ENCODE peak calls at places on chromosomes 5 and 9, in five cellular contexts. D is PC-3; R is adrenal gland; H is RWPE2; Q is CD8-positive, alpha-beta T cell. O is an unnamed sample. For H3K4me1, the result is how much of the 10 kb centered on the place peaks cover.

GRCh38 chr5:122120957-122121356 is 8.4 kb upstream of the ZNF474 start:
- DNase-seq in H (no peak), R (no peak), D (peak), Q (no peak), O (no peak)

GRCh38 chr9:90420714-90421513 is 221.7 kb downstream of the DIRAS2 start:
- DNase-seq in D (no peak), H (no peak), Q (no peak), R (no peak), O (no peak)

GRCh38 chr5:37838152-37838932 is 1.5 kb downstream of the GDNF start:
- DNase-seq in D (peak), R (peak), Q (no peak), H (no peak), O (peak)

GRCh38 chr9:114348261-114348905 is 18.7 kb downstream of the ORM2 start:
- DNase-seq in D (no peak), H (no peak), R (no peak), Q (no peak), O (no peak)

GRCh38 chr9:121814594-121814993 is 163.2 kb downstream of the DAB2IP start:
- DNase-seq in H (no peak), R (no peak), D (no peak), Q (no peak), O (no peak)

GRCh38 chr9:18366184-18366583 is 107.8 kb upstream of the ADAMTSL1 start:
- DNase-seq in R (no peak), D (no peak), H (no peak), Q (no peak), O (no peak)

GRCh38 chr9:33917036-33917435 is 100.1 kb downstream of the UBE2R2 start:
- DNase-seq in H (no peak), Q (no peak), R (no peak), D (no peak), O (no peak)

GRCh38 chr5:56910123-56910951 is 941 bp downstream of the SETD9 start:
- DNase-seq in H (peak), D (no peak), R (peak), Q (no peak), O (no peak)

GRCh38 chr5:124907098-124907644 is 160.7 kb upstream of the ZNF608 start:
- DNase-seq in R (no peak), Q (no peak), D (no peak), H (no peak), O (no peak)

GRCh38 chr9:306907-307306 is 92.2 kb downstream of the DOCK8 start:
- DNase-seq in R (no peak), D (peak), Q (peak), H (no peak), O (no peak)

GRCh38 chr5:7856855-7857254 is 5.9 kb upstream of the CFAP90 start:
- DNase-seq in D (peak), H (no peak), Q (no peak), R (peak), O (no peak)

GRCh38 chr5:60687927-60688720 is 11.8 kb downstream of the DEPDC1B start:
- DNase-seq in D (peak), R (peak), H (no peak), Q (no peak), O (no peak)

GRCh38 chr9:36318212-36318802 is 60.1 kb upstream of the GNE start:
- DNase-seq in D (no peak), Q (no peak), R (no peak), H (no peak), O (no peak)

GRCh38 chr5:116563909-116564308 is 10.7 kb downstream of the SEMA6A start:
- DNase-seq in D (no peak), R (no peak), Q (no peak), H (no peak), O (no peak)
- H3K4me1 ChIP-seq in D (under half), R (half or more), Q (under half), H (under half), O (under half)

GRCh38 chr5:161549106-161549505 is 2.6 kb upstream of the GABRB2 start:
- DNase-seq in R (no peak), H (no peak), D (no peak), Q (no peak), O (no peak)

GRCh38 chr5:161547573-161548471 is 1.3 kb upstream of the GABRB2 start:
- DNase-seq in R (no peak), Q (no peak), H (no peak), D (no peak), O (no peak)

GRCh38 chr5:161545701-161546462 is 643 bp downstream of the GABRB2 start:
- DNase-seq in Q (no peak), D (no peak), H (no peak), R (no peak), O (no peak)

GRCh38 chr5:161546463-161547301 is at the start of gene GABRB2:
- DNase-seq in H (no peak), D (no peak), R (peak), Q (no peak), O (no peak)

GRCh38 chr5:161548472-161549094 is 2.1 kb upstream of the GABRB2 start:
- DNase-seq in H (no peak), Q (no peak), R (peak), D (no peak), O (no peak)
- H3K4me3 ChIP-seq in H (no peak), Q (no peak), R (peak), D (no peak), O (no peak)

GRCh38 chr9:136994180-136994884 is 2.0 kb downstream of the CLIC3 start:
- DNase-seq in R (no peak), Q (no peak), D (no peak), H (no peak), O (no peak)
- TF ChIP-seq CTCF in R (no peak), Q (no peak), D (no peak), H (no peak), O (no peak)

GRCh38 chr5:1010641-1011046 is 2.0 kb downstream of the NKD2 start:
- DNase-seq in R (peak), H (no peak), D (no peak), Q (no peak), O (no peak)
- H3K4me1 ChIP-seq in R (under half), H (under half), D (under half), Q (under half), O (under half)

DNA sequence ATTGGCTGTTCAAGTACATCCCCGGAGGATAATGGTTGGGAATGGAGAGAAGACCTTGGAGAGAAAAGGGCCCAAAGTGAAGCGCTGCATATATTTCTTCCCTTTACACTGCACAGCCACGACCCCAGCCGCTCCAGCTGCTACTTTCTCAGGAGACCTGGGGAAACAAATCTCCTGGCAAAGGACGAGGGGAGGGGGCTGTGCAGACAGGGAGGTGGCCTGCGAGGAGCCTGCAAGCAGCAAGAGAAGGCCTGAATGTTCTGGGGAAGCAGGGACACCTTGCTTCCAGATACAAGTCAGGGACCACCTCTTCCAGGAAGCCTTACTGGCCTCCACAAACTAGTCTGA is 739 bp upstream of the PDLIM4 start:
- DNase-seq in H (no peak), R (no peak), Q (no peak), D (no peak), O (no peak)
- H3K4me3 ChIP-seq in H (no peak), R (no peak), Q (no peak), D (peak), O (peak)

GRCh38 chr5:94159144-94159543 is 417.7 kb upstream of the POU5F2 start:
- DNase-seq in R (no peak), Q (no peak), H (no peak), D (no peak), O (no peak)
- TF ChIP-seq CTCF in R (no peak), Q (no peak), H (peak), D (peak), O (no peak)

DNA sequence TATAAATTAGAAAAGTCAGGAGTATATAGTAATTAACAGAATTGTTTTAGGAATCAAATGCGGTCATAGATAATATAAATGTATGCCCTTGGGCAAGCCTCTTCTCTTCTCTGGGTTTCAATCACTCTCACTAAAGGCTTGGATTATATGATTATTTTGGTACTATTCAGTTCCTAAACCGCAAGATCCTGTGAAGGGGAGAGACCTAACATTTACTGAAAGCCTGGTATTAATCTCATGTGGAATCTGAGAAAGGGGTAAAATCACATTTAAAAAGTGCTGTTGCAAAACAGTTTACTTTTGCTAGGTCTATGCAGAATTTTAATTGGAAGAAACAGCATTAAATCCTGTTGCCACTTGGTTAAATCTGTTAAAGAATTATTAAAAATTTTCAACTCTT is 50.7 kb downstream of the SLC44A1 start:
- DNase-seq in H (no peak), Q (no peak), D (no peak), R (no peak), O (no peak)
- H3K4me1 ChIP-seq in H (under half), Q (under half), D (under half), R (under half), O (under half)

DNA sequence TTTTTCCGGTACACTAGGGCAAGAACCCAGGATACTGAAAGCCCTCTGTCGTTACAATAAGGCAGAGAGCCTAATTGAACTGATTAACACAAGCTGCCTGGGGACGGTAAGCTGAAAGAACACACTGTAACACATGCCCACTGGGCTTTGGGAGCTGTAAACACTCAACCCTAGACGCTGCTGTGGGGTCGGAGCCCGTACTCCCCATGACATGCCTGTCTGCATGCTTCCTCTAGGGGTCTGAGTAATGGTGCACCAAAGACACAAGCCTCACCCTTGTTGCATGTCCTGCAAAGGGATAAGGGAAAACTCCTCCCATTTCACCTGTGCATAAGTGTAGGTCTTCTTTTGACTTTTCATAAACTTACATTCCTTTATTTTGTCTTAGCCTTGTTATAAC is 194.0 kb downstream of the FBXL7 start:
- DNase-seq in Q (no peak), R (no peak), H (no peak), D (no peak), O (no peak)
- H3K4me3 ChIP-seq in Q (no peak), R (no peak), H (no peak), D (no peak), O (no peak)

DNA sequence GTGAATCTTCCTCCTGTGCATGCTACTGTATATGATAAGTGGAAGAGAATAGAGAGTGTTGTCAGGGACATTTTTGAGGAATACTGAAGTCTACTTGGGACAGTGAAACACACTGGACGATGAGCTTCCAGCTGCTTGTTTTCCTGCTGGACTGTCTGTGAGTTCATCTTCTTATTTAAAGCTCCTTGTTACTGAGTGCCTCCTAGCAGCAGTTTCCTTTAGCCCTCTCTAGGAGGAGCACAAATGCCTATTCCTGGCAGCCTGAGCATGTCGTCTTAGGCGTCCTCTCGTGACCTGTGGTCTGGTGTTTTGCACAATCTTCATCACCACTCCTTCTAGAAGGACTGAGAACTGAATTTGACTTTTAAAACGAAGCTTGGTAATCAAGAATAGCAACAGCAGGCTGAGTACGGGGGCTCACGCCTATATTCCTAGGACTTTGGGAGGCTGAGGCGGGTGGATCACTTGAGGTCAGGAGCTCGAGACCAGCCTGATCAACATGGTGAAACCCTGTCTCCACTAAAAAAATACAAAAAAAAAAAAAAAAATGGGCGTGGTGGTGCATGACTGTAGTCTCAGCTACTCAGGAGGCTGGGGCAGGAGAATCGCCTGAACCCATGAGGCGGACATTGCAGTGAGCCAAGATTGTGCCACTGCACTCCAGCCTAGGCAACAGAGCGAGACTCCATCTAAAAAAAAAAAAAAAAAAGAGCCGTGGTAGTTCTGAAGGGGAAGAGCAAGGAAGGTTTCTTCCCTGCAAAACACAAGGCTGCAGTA is 44.0 kb downstream of the ANKRD33B start:
- DNase-seq in D (no peak), R (peak), H (no peak), Q (no peak), O (peak)
- TF ChIP-seq CTCF in D (no peak), R (no peak), H (no peak), Q (no peak), O (peak)